ENCODE peak calls at places on chromosomes 5 and 9, in four cellular contexts. One of them, this sample, is unnamed.

GRCh38 chr5:179758905-179759304 is 26.3 kb downstream of the MAML1 start:
- DNase-seq in HepG2: no peak
- DNase-seq in AG10803: no peak
- DNase-seq in DND-41: no peak
- DNase-seq in this sample: no peak

GRCh38 chr5:69414885-69415583 is at the start of gene MARVELD2:
- DNase-seq in HepG2: peak; percentile 81
- DNase-seq in AG10803: peak; percentile 39
- DNase-seq in DND-41: no peak
- DNase-seq in this sample: peak; percentile 68

GRCh38 chr9:127712851-127713250 is 2.6 kb downstream of the PTRH1 start:
- DNase-seq in HepG2: no peak
- DNase-seq in AG10803: no peak
- DNase-seq in DND-41: no peak
- DNase-seq in this sample: no peak

GRCh38 chr9:128286435-128286834 is 10.4 kb downstream of the SWI5 start:
- DNase-seq in HepG2: no peak
- DNase-seq in AG10803: peak; percentile 36
- DNase-seq in DND-41: no peak
- DNase-seq in this sample: no peak

GRCh38 chr5:2310946-2311345 is 428.2 kb upstream of the IRX4 start:
- DNase-seq in HepG2: no peak
- DNase-seq in AG10803: no peak
- DNase-seq in DND-41: no peak
- DNase-seq in this sample: no peak

GRCh38 chr5:94025788-94026473 is 284.5 kb upstream of the POU5F2 start:
- DNase-seq in HepG2: peak; percentile 62
- DNase-seq in AG10803: no peak
- DNase-seq in DND-41: no peak
- DNase-seq in this sample: no peak

GRCh38 chr9:127741831-127742434 is 6.8 kb upstream of the TOR2A start:
- DNase-seq in HepG2: peak; percentile 37
- DNase-seq in AG10803: peak; percentile 51
- DNase-seq in DND-41: no peak
- DNase-seq in this sample: no peak

GRCh38 chr5:38018011-38018410 is 178.2 kb upstream of the GDNF start:
- DNase-seq in HepG2: no peak
- DNase-seq in AG10803: no peak
- DNase-seq in DND-41: no peak
- DNase-seq in this sample: no peak

GRCh38 chr5:87002485-87002884 is 265.2 kb upstream of the RASA1 start:
- DNase-seq in HepG2: no peak
- DNase-seq in AG10803: no peak
- DNase-seq in DND-41: no peak
- DNase-seq in this sample: no peak

GRCh38 chr5:125655156-125655555 is 768.1 kb upstream of the GRAMD2B start:
- DNase-seq in HepG2: no peak
- DNase-seq in AG10803: no peak
- DNase-seq in DND-41: no peak
- DNase-seq in this sample: no peak

GRCh38 chr5:62562867-62563266 is 15.8 kb upstream of the LRRC70 start:
- DNase-seq in HepG2: no peak
- DNase-seq in AG10803: no peak
- DNase-seq in DND-41: no peak
- DNase-seq in this sample: no peak

GRCh38 chr5:156913719-156914370 is 49.2 kb downstream of the TIMD4 start:
- DNase-seq in HepG2: no peak
- DNase-seq in AG10803: no peak
- DNase-seq in DND-41: no peak
- DNase-seq in this sample: peak; percentile 28

GRCh38 chr5:39218482-39219381 is 631 bp downstream of the FYB1 start:
- DNase-seq in HepG2: no peak
- DNase-seq in AG10803: peak; percentile 45
- DNase-seq in DND-41: no peak
- DNase-seq in this sample: no peak

GRCh38 chr5:172721455-172722308 is 49.3 kb downstream of the DUSP1 start:
- DNase-seq in HepG2: no peak
- DNase-seq in AG10803: peak; percentile 70
- DNase-seq in DND-41: no peak
- DNase-seq in this sample: no peak

GRCh38 chr5:175684931-175685330 is 27.1 kb downstream of the HRH2 start:
- DNase-seq in HepG2: no peak
- DNase-seq in AG10803: no peak
- DNase-seq in DND-41: no peak
- DNase-seq in this sample: no peak

GRCh38 chr9:95516736-95517558 is at the start of gene PTCH1:
- DNase-seq in HepG2: no peak
- DNase-seq in AG10803: peak; percentile 43
- DNase-seq in DND-41: no peak
- DNase-seq in this sample: no peak

GRCh38 chr9:75134495-75134894 is 46.2 kb downstream of the OSTF1 start:
- DNase-seq in HepG2: no peak
- DNase-seq in AG10803: no peak
- DNase-seq in DND-41: no peak
- DNase-seq in this sample: no peak

GRCh38 chr5:175384724-175385552 is 59.0 kb downstream of the DRD1 start:
- DNase-seq in HepG2: no peak
- DNase-seq in AG10803: no peak
- DNase-seq in DND-41: no peak
- DNase-seq in this sample: no peak

GRCh38 chr5:82641362-82641988 is 363.3 kb upstream of the RPS23 start:
- DNase-seq in HepG2: peak; percentile 82
- DNase-seq in AG10803: peak; percentile 85
- DNase-seq in DND-41: peak; percentile 61
- DNase-seq in this sample: no peak

GRCh38 chr9:123291736-123292135 is 23.4 kb upstream of the STRBP start:
- DNase-seq in HepG2: no peak
- DNase-seq in AG10803: no peak
- DNase-seq in DND-41: no peak
- DNase-seq in this sample: no peak

GRCh38 chr5:135386886-135387628 is 12.0 kb downstream of the MACROH2A1 start:
- DNase-seq in HepG2: peak; percentile 13
- DNase-seq in AG10803: peak; percentile 94
- DNase-seq in DND-41: no peak
- DNase-seq in this sample: no peak

GRCh38 chr5:144361406-144361805 is 190.7 kb downstream of the KCTD16 start:
- DNase-seq in HepG2: no peak
- DNase-seq in AG10803: no peak
- DNase-seq in DND-41: no peak
- DNase-seq in this sample: no peak

GRCh38 chr9:97556036-97556720 is 54.7 kb downstream of the TMOD1 start:
- DNase-seq in HepG2: no peak
- DNase-seq in AG10803: no peak
- DNase-seq in DND-41: no peak
- DNase-seq in this sample: no peak

GRCh38 chr9:97557606-97558095 is 56.2 kb downstream of the TMOD1 start:
- DNase-seq in HepG2: no peak
- DNase-seq in AG10803: no peak
- DNase-seq in DND-41: no peak
- DNase-seq in this sample: no peak

GRCh38 chr9:97555164-97555563 is 53.7 kb downstream of the TMOD1 start:
- DNase-seq in HepG2: no peak
- DNase-seq in AG10803: no peak
- DNase-seq in DND-41: no peak
- DNase-seq in this sample: no peak

GRCh38 chr9:97558701-97559101 is 57.2 kb downstream of the TMOD1 start:
- DNase-seq in HepG2: no peak
- DNase-seq in AG10803: no peak
- DNase-seq in DND-41: no peak
- DNase-seq in this sample: no peak

DNA sequence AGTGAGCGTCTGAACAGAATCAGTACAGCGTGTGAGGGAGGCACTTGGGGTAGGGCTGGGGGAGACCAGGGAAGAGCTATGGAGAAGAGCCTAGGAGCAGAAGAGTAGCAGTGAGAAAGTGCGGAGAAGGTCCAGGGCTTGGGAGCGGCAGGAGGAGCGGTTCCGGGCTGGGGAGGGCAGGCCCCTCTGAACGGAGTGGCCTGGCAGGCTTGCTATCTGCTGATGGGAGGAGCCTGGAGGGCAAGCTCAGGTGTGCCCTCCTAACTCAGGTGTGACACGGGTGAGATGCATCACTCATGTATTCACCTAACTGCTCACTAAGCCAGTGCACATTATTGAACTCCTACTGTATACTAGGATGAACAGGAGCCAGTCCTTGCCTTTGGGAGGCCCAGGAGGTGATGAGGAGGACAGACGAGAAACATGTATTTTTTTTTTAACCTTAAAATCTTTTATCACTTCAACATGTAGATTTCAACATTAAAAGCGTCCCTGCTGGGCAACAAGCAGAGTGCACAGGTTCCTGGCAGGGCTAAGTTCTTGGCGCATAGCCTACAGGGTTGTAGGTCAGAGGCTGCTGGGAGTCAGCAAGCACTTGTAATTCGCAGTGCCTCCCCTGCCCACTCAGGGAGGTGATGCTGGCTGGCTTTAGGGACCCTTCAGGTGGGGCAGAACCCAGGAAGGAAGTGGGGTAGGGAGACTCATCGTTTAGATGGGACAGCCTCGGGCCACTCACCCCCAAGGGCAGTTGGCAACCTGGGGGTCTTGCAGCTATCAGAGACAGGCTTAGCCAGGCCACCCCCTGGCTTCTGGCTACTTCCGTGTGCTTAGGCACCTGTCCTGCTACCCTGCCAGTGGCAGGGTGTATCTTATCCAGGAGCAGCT is 55.5 kb downstream of the TMOD1 start:
- DNase-seq in HepG2: no peak
- DNase-seq in AG10803: no peak
- DNase-seq in DND-41: no peak
- DNase-seq in this sample: peak; percentile 20
- TF ChIP-seq CTCF in HepG2: no peak
- TF ChIP-seq CTCF in AG10803: no peak
- TF ChIP-seq CTCF in DND-41: no peak
- TF ChIP-seq CTCF in this sample: no peak

GRCh38 chr9:630817-631216 is 210.7 kb upstream of the DMRT1 start:
- DNase-seq in HepG2: no peak
- DNase-seq in AG10803: no peak
- DNase-seq in DND-41: no peak
- DNase-seq in this sample: no peak

GRCh38 chr9:624935-625505 is 216.5 kb upstream of the DMRT1 start:
- DNase-seq in HepG2: no peak
- DNase-seq in AG10803: no peak
- DNase-seq in DND-41: no peak
- DNase-seq in this sample: no peak

GRCh38 chr9:627571-627970 is 213.9 kb upstream of the DMRT1 start:
- DNase-seq in HepG2: no peak
- DNase-seq in AG10803: no peak
- DNase-seq in DND-41: no peak
- DNase-seq in this sample: no peak

GRCh38 chr9:629136-629535 is 212.4 kb upstream of the DMRT1 start:
- DNase-seq in HepG2: no peak
- DNase-seq in AG10803: no peak
- DNase-seq in DND-41: peak; percentile 57
- DNase-seq in this sample: no peak

DNA sequence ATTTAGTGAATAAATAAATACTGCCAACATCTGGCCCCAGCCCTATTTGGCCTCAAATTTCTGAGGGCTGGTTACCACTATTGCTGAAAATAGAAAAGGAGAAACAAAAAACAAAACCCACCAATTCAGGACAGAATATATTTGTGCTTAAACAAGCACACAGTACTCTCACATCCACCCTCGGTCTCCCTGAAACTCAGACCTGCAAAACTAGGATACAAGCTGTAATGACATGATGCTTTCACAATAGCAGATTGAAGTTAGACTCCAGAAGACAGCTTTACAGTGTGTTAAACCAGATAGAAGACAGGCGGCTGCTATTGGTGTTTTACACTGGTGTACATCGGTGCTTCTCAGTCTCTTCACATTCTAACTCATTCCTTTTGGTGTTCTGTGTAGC is 214.9 kb upstream of the DMRT1 start:
- DNase-seq in HepG2: no peak
- DNase-seq in AG10803: peak; percentile 51
- DNase-seq in DND-41: no peak
- DNase-seq in this sample: no peak
- H3K4me3 ChIP-seq in HepG2: no peak overlapping the region
- H3K4me3 ChIP-seq in AG10803: no peak overlapping the region
- H3K4me3 ChIP-seq in DND-41: no peak overlapping the region
- H3K4me3 ChIP-seq in this sample: no peak overlapping the region

GRCh38 chr5:170857066-170857465 is 4.8 kb upstream of the RANBP17 start:
- DNase-seq in HepG2: no peak
- DNase-seq in AG10803: no peak
- DNase-seq in DND-41: no peak
- DNase-seq in this sample: no peak
- TF ChIP-seq CTCF in HepG2: no peak
- TF ChIP-seq CTCF in AG10803: no peak
- TF ChIP-seq CTCF in DND-41: no peak
- TF ChIP-seq CTCF in this sample: no peak

GRCh38 chr5:16935271-16936149 is 578 bp downstream of the MYO10 start:
- DNase-seq in HepG2: no peak
- DNase-seq in AG10803: no peak
- DNase-seq in DND-41: no peak
- DNase-seq in this sample: peak; percentile 38
- H3K4me3 ChIP-seq in HepG2: peak overlapping the region; percentile 68
- H3K4me3 ChIP-seq in AG10803: peak overlapping the region; percentile 87
- H3K4me3 ChIP-seq in DND-41: no peak overlapping the region
- H3K4me3 ChIP-seq in this sample: no peak overlapping the region

GRCh38 chr5:158874814-158875213 is 224.9 kb downstream of the EBF1 start:
- DNase-seq in HepG2: no peak
- DNase-seq in AG10803: peak; percentile 25
- DNase-seq in DND-41: no peak
- DNase-seq in this sample: no peak
- TF ChIP-seq CTCF in HepG2: no peak
- TF ChIP-seq CTCF in AG10803: no peak
- TF ChIP-seq CTCF in DND-41: no peak
- TF ChIP-seq CTCF in this sample: no peak

DNA sequence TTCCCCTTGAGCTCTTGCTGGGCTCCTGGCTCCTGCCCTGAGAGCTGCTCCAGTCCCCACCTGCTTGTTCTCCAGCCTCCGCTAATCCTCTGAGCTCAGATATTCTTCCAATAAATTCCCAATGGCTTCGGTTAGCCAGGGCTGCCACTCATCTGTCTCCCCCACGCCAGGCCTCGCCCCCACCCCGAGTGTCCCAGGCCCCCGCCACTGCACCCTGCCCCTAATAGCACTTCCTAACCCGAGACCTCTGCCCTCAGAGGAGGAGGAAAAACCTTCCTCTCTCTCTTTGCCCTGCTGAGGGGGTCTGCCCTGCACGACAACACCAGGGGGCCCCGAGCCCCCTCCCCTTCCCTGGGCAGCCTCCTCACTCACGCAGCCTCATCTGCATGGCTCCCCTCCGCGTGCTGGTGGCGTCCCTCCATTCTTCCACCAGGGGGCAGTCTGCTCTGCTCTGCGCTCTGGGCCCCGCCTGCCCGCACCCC is 5.4 kb upstream of the LCN15 start:
- DNase-seq in HepG2: no peak
- DNase-seq in AG10803: no peak
- DNase-seq in DND-41: peak; percentile 60
- DNase-seq in this sample: no peak
- H3K4me3 ChIP-seq in HepG2: no peak overlapping the region
- H3K4me3 ChIP-seq in AG10803: no peak overlapping the region
- H3K4me3 ChIP-seq in DND-41: no peak overlapping the region
- H3K4me3 ChIP-seq in this sample: no peak overlapping the region